ENCODE peak calls at places on chromosomes 6 and 20, in nine cellular contexts. One of them, this sample, is unnamed.

GRCh38 chr6:111722220-111722731 is 116.6 kb upstream of the TRAF3IP2 start:
- DNase-seq in stomach: no peak
- DNase-seq in mammary epithelial cell: peak
- DNase-seq in AG04450: peak
- DNase-seq in uterus: no peak
- DNase-seq in GM12878: no peak
- DNase-seq in IMR-90: peak
- DNase-seq in psoas muscle: no peak
- DNase-seq in choroid plexus epithelial cell: peak
- DNase-seq in this sample: no peak

GRCh38 chr20:43740642-43741041 is 13.8 kb upstream of the GTSF1L start:
- DNase-seq in psoas muscle: no peak
- DNase-seq in uterus: no peak
- DNase-seq in IMR-90: no peak
- DNase-seq in stomach: no peak
- DNase-seq in GM12878: no peak
- DNase-seq in choroid plexus epithelial cell: no peak
- DNase-seq in mammary epithelial cell: no peak
- DNase-seq in AG04450: no peak
- DNase-seq in this sample: no peak

GRCh38 chr6:142570221-142570671 is 268.4 kb downstream of the ADGRG6 start:
- DNase-seq in IMR-90: peak
- DNase-seq in psoas muscle: no peak
- DNase-seq in GM12878: no peak
- DNase-seq in stomach: peak
- DNase-seq in mammary epithelial cell: peak
- DNase-seq in uterus: no peak
- DNase-seq in AG04450: peak
- DNase-seq in choroid plexus epithelial cell: peak
- DNase-seq in this sample: peak

GRCh38 chr6:20319520-20320357 is 81.9 kb upstream of the E2F3 start:
- DNase-seq in GM12878: peak
- DNase-seq in uterus: no peak
- DNase-seq in mammary epithelial cell: no peak
- DNase-seq in AG04450: no peak
- DNase-seq in psoas muscle: peak
- DNase-seq in choroid plexus epithelial cell: no peak
- DNase-seq in stomach: peak
- DNase-seq in IMR-90: no peak
- DNase-seq in this sample: peak

GRCh38 chr6:20200761-20201160 is 11.5 kb downstream of the MBOAT1 start:
- DNase-seq in uterus: no peak
- DNase-seq in AG04450: no peak
- DNase-seq in stomach: peak
- DNase-seq in IMR-90: no peak
- DNase-seq in psoas muscle: no peak
- DNase-seq in GM12878: no peak
- DNase-seq in choroid plexus epithelial cell: peak
- DNase-seq in mammary epithelial cell: no peak
- DNase-seq in this sample: peak

GRCh38 chr6:122129313-122130025 is 270.0 kb upstream of the HSF2 start:
- DNase-seq in IMR-90: no peak
- DNase-seq in uterus: no peak
- DNase-seq in choroid plexus epithelial cell: no peak
- DNase-seq in AG04450: no peak
- DNase-seq in GM12878: no peak
- DNase-seq in psoas muscle: no peak
- DNase-seq in mammary epithelial cell: no peak
- DNase-seq in stomach: no peak
- DNase-seq in this sample: no peak

GRCh38 chr6:2807342-2808090 is 34.1 kb downstream of the SERPINB1 start:
- DNase-seq in uterus: no peak
- DNase-seq in stomach: no peak
- DNase-seq in choroid plexus epithelial cell: no peak
- DNase-seq in GM12878: no peak
- DNase-seq in psoas muscle: no peak
- DNase-seq in IMR-90: peak
- DNase-seq in mammary epithelial cell: peak
- DNase-seq in AG04450: no peak
- DNase-seq in this sample: no peak

GRCh38 chr20:35085477-35086225 is 7.0 kb downstream of the TRPC4AP start:
- DNase-seq in choroid plexus epithelial cell: no peak
- DNase-seq in IMR-90: no peak
- DNase-seq in GM12878: no peak
- DNase-seq in mammary epithelial cell: no peak
- DNase-seq in uterus: no peak
- DNase-seq in stomach: no peak
- DNase-seq in psoas muscle: no peak
- DNase-seq in AG04450: no peak
- DNase-seq in this sample: no peak

GRCh38 chr6:164258421-164258820 is 843.9 kb downstream of the QKI start:
- DNase-seq in IMR-90: no peak
- DNase-seq in stomach: no peak
- DNase-seq in mammary epithelial cell: no peak
- DNase-seq in AG04450: no peak
- DNase-seq in uterus: no peak
- DNase-seq in choroid plexus epithelial cell: no peak
- DNase-seq in GM12878: no peak
- DNase-seq in psoas muscle: no peak
- DNase-seq in this sample: no peak

GRCh38 chr6:164247106-164247505 is 832.6 kb downstream of the QKI start:
- DNase-seq in AG04450: no peak
- DNase-seq in choroid plexus epithelial cell: no peak
- DNase-seq in IMR-90: no peak
- DNase-seq in mammary epithelial cell: no peak
- DNase-seq in uterus: no peak
- DNase-seq in psoas muscle: no peak
- DNase-seq in GM12878: no peak
- DNase-seq in stomach: no peak
- DNase-seq in this sample: no peak

GRCh38 chr6:164252260-164252659 is 837.7 kb downstream of the QKI start:
- DNase-seq in mammary epithelial cell: no peak
- DNase-seq in choroid plexus epithelial cell: no peak
- DNase-seq in stomach: no peak
- DNase-seq in GM12878: no peak
- DNase-seq in uterus: no peak
- DNase-seq in IMR-90: no peak
- DNase-seq in AG04450: no peak
- DNase-seq in psoas muscle: no peak
- DNase-seq in this sample: no peak

DNA sequence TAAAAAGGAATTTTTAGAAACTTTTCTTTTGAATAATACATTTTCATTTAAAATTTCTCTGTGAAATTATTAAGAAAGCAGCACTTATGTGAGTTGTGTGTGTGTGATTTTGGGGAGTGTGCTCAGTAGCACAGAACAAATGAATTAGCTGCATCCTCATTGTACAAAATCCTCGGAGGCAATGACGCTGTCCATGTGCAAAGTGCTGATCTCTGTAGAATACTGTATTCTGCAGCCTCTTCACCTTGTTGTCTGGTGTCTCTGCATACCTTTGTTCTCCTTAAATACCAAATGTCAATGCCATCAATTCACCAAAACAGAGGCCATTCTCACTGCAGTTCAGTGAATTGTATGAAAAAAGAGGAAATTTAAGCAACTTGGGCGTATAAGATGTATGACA is 838.4 kb downstream of the QKI start:
- DNase-seq in uterus: no peak
- DNase-seq in mammary epithelial cell: no peak
- DNase-seq in AG04450: no peak
- DNase-seq in IMR-90: no peak
- DNase-seq in GM12878: no peak
- DNase-seq in choroid plexus epithelial cell: peak
- DNase-seq in psoas muscle: no peak
- DNase-seq in stomach: no peak
- DNase-seq in this sample: no peak
- H3K4me3 ChIP-seq in uterus: no peak
- H3K4me3 ChIP-seq in mammary epithelial cell: no peak
- H3K4me3 ChIP-seq in AG04450: no peak
- H3K4me3 ChIP-seq in IMR-90: no peak
- H3K4me3 ChIP-seq in GM12878: no peak
- H3K4me3 ChIP-seq in choroid plexus epithelial cell: no peak
- H3K4me3 ChIP-seq in psoas muscle: no peak
- H3K4me3 ChIP-seq in stomach: no peak
- H3K4me3 ChIP-seq in this sample: no peak

DNA sequence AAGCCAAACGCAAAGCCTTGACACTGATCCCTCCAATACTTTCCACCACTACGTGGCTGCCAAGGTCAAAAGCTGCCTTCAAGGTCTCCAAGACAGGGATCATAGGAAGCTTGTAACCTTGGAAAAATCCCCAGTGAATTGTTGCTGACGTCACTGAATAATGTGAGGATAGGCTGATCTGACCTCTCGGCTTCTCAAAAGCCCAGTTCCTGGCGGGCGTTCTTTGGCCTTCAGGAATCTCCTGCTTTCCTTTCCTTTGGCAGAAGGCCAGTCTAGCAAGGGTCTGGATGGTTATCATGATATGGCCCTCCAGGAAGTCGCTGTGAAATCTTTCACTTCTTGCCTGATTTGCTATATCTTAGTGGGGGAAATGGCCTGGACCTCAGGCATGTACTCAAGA is 61.4 kb upstream of the TNFAIP3 start:
- DNase-seq in AG04450: no peak
- DNase-seq in IMR-90: no peak
- DNase-seq in mammary epithelial cell: no peak
- DNase-seq in choroid plexus epithelial cell: peak
- DNase-seq in stomach: no peak
- DNase-seq in GM12878: no peak
- DNase-seq in psoas muscle: no peak
- DNase-seq in uterus: peak
- DNase-seq in this sample: no peak
- TF ChIP-seq CTCF in AG04450: no peak
- TF ChIP-seq CTCF in IMR-90: no peak
- TF ChIP-seq CTCF in mammary epithelial cell: no peak
- TF ChIP-seq CTCF in choroid plexus epithelial cell: no peak
- TF ChIP-seq CTCF in stomach: no peak
- TF ChIP-seq CTCF in GM12878: no peak
- TF ChIP-seq CTCF in psoas muscle: no peak
- TF ChIP-seq CTCF in uterus: no peak
- TF ChIP-seq CTCF in this sample: no peak

GRCh38 chr20:31831211-31831610 is 12.1 kb downstream of the MYLK2 start:
- DNase-seq in stomach: no peak
- DNase-seq in uterus: no peak
- DNase-seq in IMR-90: no peak
- DNase-seq in psoas muscle: no peak
- DNase-seq in GM12878: no peak
- DNase-seq in AG04450: no peak
- DNase-seq in mammary epithelial cell: no peak
- DNase-seq in choroid plexus epithelial cell: no peak
- DNase-seq in this sample: no peak

GRCh38 chr20:31833931-31834521 is 11.4 kb downstream of the FOXS1 start:
- DNase-seq in GM12878: no peak
- DNase-seq in IMR-90: no peak
- DNase-seq in uterus: no peak
- DNase-seq in stomach: no peak
- DNase-seq in AG04450: no peak
- DNase-seq in psoas muscle: no peak
- DNase-seq in mammary epithelial cell: no peak
- DNase-seq in choroid plexus epithelial cell: no peak
- DNase-seq in this sample: no peak

GRCh38 chr20:31835554-31835953 is 9.8 kb downstream of the FOXS1 start:
- DNase-seq in mammary epithelial cell: no peak
- DNase-seq in uterus: no peak
- DNase-seq in AG04450: no peak
- DNase-seq in choroid plexus epithelial cell: no peak
- DNase-seq in psoas muscle: no peak
- DNase-seq in GM12878: no peak
- DNase-seq in stomach: no peak
- DNase-seq in IMR-90: no peak
- DNase-seq in this sample: no peak

GRCh38 chr20:31831771-31832306 is 12.7 kb downstream of the MYLK2 start:
- DNase-seq in AG04450: no peak
- DNase-seq in GM12878: no peak
- DNase-seq in choroid plexus epithelial cell: no peak
- DNase-seq in psoas muscle: no peak
- DNase-seq in IMR-90: no peak
- DNase-seq in mammary epithelial cell: no peak
- DNase-seq in stomach: no peak
- DNase-seq in uterus: no peak
- DNase-seq in this sample: no peak

GRCh38 chr20:31833130-31833930 is 12.1 kb downstream of the FOXS1 start:
- DNase-seq in AG04450: no peak
- DNase-seq in IMR-90: peak
- DNase-seq in psoas muscle: peak
- DNase-seq in GM12878: no peak
- DNase-seq in choroid plexus epithelial cell: peak
- DNase-seq in stomach: peak
- DNase-seq in uterus: peak
- DNase-seq in mammary epithelial cell: no peak
- DNase-seq in this sample: peak
- H3K4me3 ChIP-seq in AG04450: no peak
- H3K4me3 ChIP-seq in IMR-90: no peak
- H3K4me3 ChIP-seq in psoas muscle: no peak
- H3K4me3 ChIP-seq in GM12878: no peak
- H3K4me3 ChIP-seq in choroid plexus epithelial cell: no peak
- H3K4me3 ChIP-seq in stomach: no peak
- H3K4me3 ChIP-seq in uterus: no peak
- H3K4me3 ChIP-seq in mammary epithelial cell: no peak
- H3K4me3 ChIP-seq in this sample: no peak

GRCh38 chr6:15324427-15324985 is 78.6 kb downstream of the JARID2 start:
- DNase-seq in stomach: no peak
- DNase-seq in IMR-90: no peak
- DNase-seq in mammary epithelial cell: no peak
- DNase-seq in psoas muscle: no peak
- DNase-seq in uterus: no peak
- DNase-seq in choroid plexus epithelial cell: no peak
- DNase-seq in AG04450: no peak
- DNase-seq in GM12878: no peak
- DNase-seq in this sample: no peak

GRCh38 chr6:15329154-15329781 is 83.4 kb downstream of the JARID2 start:
- DNase-seq in choroid plexus epithelial cell: peak
- DNase-seq in AG04450: peak
- DNase-seq in mammary epithelial cell: peak
- DNase-seq in GM12878: no peak
- DNase-seq in IMR-90: peak
- DNase-seq in uterus: no peak
- DNase-seq in stomach: no peak
- DNase-seq in psoas muscle: no peak
- DNase-seq in this sample: no peak

GRCh38 chr6:15326072-15326614 is 80.3 kb downstream of the JARID2 start:
- DNase-seq in choroid plexus epithelial cell: no peak
- DNase-seq in uterus: no peak
- DNase-seq in IMR-90: no peak
- DNase-seq in mammary epithelial cell: no peak
- DNase-seq in stomach: no peak
- DNase-seq in GM12878: no peak
- DNase-seq in psoas muscle: no peak
- DNase-seq in AG04450: no peak
- DNase-seq in this sample: peak

GRCh38 chr6:15325540-15325955 is 79.7 kb downstream of the JARID2 start:
- DNase-seq in IMR-90: no peak
- DNase-seq in psoas muscle: no peak
- DNase-seq in mammary epithelial cell: no peak
- DNase-seq in GM12878: no peak
- DNase-seq in choroid plexus epithelial cell: no peak
- DNase-seq in stomach: no peak
- DNase-seq in AG04450: no peak
- DNase-seq in uterus: no peak
- DNase-seq in this sample: peak

DNA sequence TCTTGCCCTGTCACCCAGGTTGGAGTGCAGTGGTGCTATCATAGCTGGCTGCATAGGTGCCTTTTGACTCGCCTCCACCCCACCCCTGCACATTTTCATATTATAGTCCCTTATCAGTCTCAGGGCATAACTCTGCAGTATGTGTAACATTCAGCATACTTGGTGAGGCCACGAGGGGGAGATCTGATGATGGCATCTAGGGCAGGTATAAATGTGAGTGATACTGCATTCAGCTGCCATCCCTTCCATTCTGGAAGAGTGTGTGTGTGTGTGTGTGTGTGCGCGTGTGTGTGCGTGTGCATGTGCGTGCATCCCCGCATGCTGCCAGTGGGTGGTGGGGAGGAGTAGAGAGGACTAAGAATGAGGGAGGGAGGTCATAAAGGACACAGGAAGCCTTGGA is 81.4 kb downstream of the JARID2 start:
- DNase-seq in stomach: peak
- DNase-seq in GM12878: no peak
- DNase-seq in psoas muscle: no peak
- DNase-seq in IMR-90: no peak
- DNase-seq in mammary epithelial cell: no peak
- DNase-seq in uterus: no peak
- DNase-seq in choroid plexus epithelial cell: no peak
- DNase-seq in AG04450: no peak
- DNase-seq in this sample: peak
- TF ChIP-seq CTCF in stomach: no peak
- TF ChIP-seq CTCF in GM12878: peak
- TF ChIP-seq CTCF in psoas muscle: peak
- TF ChIP-seq CTCF in IMR-90: no peak
- TF ChIP-seq CTCF in mammary epithelial cell: peak
- TF ChIP-seq CTCF in uterus: no peak
- TF ChIP-seq CTCF in choroid plexus epithelial cell: peak
- TF ChIP-seq CTCF in AG04450: peak
- TF ChIP-seq CTCF in this sample: peak